ENCODE peak calls at places on chromosome 21, in ten cellular contexts. C is left ventricle myocardium inferior, F is colonic mucosa, B is right atrium auricular region, P is Panc1, U is transverse colon, L is hepatocyte, X is heart right ventricle, E is PC-9, J is heart left ventricle. A is an unnamed sample. For H3K4me1, the result is how much of the 10 kb centered on the place peaks cover.

GRCh38 chr21:16519012-16519411 is 789.2 kb downstream of the USP25 start:
- DNase-seq in J (no peak), F (no peak), B (no peak), U (no peak), X (no peak), L (no peak), C (no peak), E (no peak), P (no peak), A (no peak)

GRCh38 chr21:16587141-16587570 is 857.4 kb downstream of the USP25 start:
- DNase-seq in J (peak), E (peak), P (peak), C (peak), F (peak), X (peak), L (peak), B (no peak), U (peak), A (peak)

GRCh38 chr21:28193189-28193588 is 799.5 kb downstream of the LTN1 start:
- DNase-seq in P (no peak), L (no peak), B (no peak), F (no peak), C (no peak), E (no peak), X (no peak), U (no peak), J (no peak), A (peak)

GRCh38 chr21:33441489-33442477 is 38.0 kb downstream of the TMEM50B start:
- DNase-seq in U (peak), B (peak), J (no peak), L (peak), F (peak), P (no peak), C (peak), X (peak), E (peak), A (peak)

GRCh38 chr21:28632718-28633408 is 359.8 kb downstream of the LTN1 start:
- DNase-seq in F (no peak), U (no peak), E (peak), X (no peak), C (no peak), P (no peak), B (no peak), L (no peak), J (no peak), A (peak)

GRCh38 chr21:43302769-43303168 is 124.2 kb downstream of the SIK1 start:
- DNase-seq in X (no peak), J (peak), B (no peak), E (no peak), C (peak), L (no peak), P (no peak), U (no peak), F (no peak), A (no peak)

GRCh38 chr21:38817371-38818335 is 11.9 kb downstream of the ETS2 start:
- DNase-seq in F (no peak), C (no peak), E (no peak), J (no peak), B (no peak), L (no peak), U (peak), X (no peak), P (no peak), A (peak)

GRCh38 chr21:32301596-32301995 is 2.9 kb downstream of the MRAP start:
- DNase-seq in F (no peak), B (no peak), U (no peak), J (no peak), L (no peak), E (no peak), X (no peak), C (no peak), P (no peak), A (no peak)

GRCh38 chr21:34582506-34583150 is 32.3 kb downstream of the RCAN1 start:
- DNase-seq in X (peak), C (peak), U (no peak), P (no peak), E (no peak), J (no peak), L (peak), F (peak), B (no peak), A (peak)

GRCh38 chr21:33543505-33544129 is 779 bp downstream of the SON start:
- DNase-seq in J (peak), C (peak), B (no peak), E (no peak), L (no peak), X (peak), P (no peak), U (peak), F (peak), A (no peak)

DNA sequence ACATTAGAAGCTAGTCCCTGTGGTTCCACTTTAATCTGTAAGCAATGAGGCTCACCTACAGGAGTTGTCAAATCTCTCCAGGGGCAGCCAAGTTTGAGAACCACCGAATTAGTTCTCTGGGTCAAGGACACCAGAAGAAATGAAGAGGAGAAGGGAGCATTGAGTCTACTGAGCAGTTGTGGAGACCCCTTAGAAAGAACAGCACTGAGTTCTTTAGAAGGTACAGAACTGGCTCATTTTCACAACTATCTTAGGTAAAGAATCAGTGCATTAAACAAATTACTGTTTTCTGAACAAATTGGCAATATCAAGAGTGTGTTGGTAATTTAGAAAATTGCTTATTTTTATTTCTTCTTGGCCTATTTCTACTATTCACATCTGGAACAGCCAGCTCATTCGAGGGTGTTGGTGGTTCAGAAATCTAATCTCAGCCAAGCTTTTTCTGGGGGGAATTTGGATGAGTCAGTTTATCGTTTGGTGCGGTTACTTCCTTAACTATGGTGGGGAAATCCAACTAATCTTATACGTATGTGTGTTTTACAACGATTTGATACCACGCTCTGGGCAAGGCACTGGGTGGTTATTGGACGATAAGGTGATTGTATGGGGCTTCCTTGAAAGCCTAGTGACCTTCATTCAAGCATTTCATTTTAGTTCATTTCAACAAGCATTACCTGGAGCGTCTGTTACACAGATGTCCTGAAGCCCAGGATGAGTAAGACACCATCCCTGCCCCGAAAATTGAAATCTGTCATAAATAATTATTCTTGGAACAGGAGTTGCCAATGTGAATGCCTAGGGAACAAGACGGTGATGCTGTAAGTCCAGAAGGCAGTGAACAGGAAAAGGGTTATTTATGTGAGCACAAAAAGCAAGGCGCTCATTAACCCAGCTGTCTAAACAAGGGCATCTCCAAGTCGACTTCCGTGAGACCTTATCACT is 52.0 kb upstream of the TMPRSS2 start:
- DNase-seq in B (no peak), L (no peak), E (no peak), P (no peak), F (peak), J (no peak), U (no peak), X (no peak), C (no peak), A (peak)
- H3K27ac ChIP-seq in B (no peak), L (peak), E (no peak), P (peak), F (peak), J (no peak), U (peak), X (no peak), C (no peak), A (peak)

DNA sequence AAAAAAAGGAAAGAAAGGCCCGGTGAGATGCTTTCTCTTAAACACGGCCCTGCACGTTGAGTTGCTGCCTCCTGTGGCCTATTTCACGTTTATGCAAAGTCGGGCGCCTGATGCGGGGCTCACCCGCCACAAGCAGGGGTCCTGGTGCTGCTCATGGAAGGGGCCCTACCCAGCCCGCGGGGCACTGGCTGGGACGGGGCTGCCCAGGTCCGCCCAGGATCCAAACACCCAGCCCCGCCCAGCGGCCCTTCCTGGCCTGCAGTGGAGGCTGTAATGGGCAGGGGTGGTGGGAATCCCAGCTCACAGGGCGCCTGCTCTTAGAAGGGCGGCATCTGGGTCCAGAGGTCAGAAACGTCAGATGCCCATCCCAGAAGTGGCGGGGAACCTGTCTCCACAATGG is 1.6 kb downstream of the COL6A2 start:
- DNase-seq in P (no peak), X (peak), E (no peak), B (peak), U (peak), C (peak), J (peak), F (peak), L (peak), A (no peak)
- TF ChIP-seq CTCF in P (no peak), X (no peak), E (no peak), B (no peak), U (no peak), C (no peak), J (no peak), F (no peak), L (no peak), A (no peak)

GRCh38 chr21:37460196-37460595 is 93.6 kb downstream of the DYRK1A start:
- DNase-seq in P (no peak), B (no peak), J (no peak), X (no peak), E (no peak), L (no peak), C (no peak), U (no peak), F (no peak), A (no peak)
- H3K4me1 ChIP-seq in P (under half), B (half or more), J (under half), X (half or more), E (under half), L (half or more), C (half or more), U (half or more), F (under half), A (under half)

DNA sequence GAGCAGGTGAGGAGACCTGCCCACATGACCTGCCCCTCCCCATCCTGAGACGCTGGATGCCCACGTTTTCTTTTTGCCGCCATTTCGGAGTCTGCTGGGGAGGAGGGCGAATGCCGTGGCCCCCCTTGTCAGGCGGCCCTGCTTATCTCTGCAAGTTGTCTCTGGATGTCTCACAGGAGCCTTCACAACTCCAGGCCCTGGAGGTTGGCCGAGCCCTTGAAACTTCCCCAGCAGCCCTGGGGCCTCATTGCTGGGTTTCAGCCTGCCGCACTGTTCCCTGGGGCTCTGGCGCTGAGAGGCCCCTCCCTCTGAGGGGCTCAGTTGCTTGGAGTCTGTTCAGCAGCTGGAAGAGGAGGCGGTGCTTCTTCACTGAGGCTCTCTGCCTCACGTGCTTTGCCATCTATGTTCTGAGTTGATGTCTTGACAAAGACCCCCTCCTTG is 29.8 kb upstream of the ZBTB21 start:
- DNase-seq in F (no peak), E (no peak), P (no peak), B (no peak), X (no peak), C (peak), L (peak), J (no peak), U (no peak), A (no peak)
- H3K27ac ChIP-seq in F (peak), E (no peak), P (no peak), B (no peak), X (no peak), C (peak), L (peak), J (no peak), U (peak), A (peak)

DNA sequence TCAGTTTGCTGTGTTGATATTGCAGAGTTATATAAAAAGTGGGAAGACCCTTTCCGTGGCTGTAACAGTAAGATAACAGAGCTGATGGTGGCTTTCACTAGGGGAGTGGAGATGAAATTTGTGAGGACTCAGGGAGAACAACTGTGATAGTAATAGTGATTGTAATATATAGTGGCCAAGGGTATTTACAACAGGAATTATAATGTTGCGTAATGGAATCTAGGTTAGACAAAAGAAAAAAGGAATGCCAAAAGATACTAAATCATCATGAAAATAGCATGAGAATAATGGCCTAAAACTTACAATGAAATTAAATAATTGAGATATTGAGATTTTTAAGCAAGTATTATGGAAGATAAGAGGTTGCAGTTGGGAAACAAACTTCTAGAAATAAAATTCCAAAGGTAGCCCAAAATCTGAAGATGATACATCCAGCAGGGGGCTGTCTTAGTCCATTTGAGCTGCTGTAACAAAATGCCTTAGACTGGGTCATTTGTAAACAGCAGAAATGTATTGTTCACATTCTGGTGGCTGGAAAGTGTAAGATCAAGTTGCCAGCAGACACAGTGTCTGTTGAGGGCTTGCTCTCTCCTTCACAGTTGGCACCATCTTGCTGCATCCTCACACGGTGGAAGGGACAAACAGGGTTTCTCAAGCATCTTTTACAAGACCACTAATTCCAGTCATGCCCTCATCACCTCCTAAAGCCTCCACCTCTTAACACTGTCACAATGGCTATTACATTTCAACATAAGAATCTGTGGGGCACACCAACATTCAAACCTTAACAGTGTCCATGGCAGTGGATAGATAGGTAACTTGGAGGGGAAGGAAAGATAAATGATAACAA is 711.2 kb downstream of the MRPL39 start:
- DNase-seq in X (no peak), P (no peak), E (no peak), J (no peak), F (no peak), B (no peak), U (peak), C (no peak), L (peak), A (peak)
- TF ChIP-seq CTCF in X (peak), P (peak), E (no peak), J (peak), F (no peak), B (peak), U (peak), C (peak), L (peak), A (peak)

DNA sequence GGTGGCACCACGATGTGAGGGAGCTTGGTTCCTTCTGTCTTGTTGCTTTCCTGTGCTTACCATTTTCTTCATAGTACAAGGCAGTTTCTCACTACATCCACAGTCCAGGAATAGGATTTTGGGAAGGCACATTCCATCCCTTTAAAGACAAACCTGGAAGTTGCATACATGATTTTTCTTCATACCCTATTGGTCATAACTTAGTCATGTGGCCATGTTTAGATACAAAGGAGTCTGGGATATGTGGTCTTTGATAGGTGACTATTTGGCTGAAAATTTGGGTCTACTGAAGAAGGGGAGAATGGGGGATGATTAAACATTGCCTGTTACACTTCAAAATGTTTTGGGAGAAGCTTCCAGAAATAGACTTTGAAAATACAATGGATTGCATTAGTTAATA is 7.0 kb downstream of the DYRK1A start:
- DNase-seq in P (no peak), X (no peak), L (no peak), B (no peak), C (no peak), J (no peak), U (no peak), E (no peak), F (no peak), A (no peak)
- H3K4me1 ChIP-seq in P (half or more), X (half or more), L (under half), B (half or more), C (half or more), J (under half), U (half or more), E (half or more), F (under half), A (under half)

DNA sequence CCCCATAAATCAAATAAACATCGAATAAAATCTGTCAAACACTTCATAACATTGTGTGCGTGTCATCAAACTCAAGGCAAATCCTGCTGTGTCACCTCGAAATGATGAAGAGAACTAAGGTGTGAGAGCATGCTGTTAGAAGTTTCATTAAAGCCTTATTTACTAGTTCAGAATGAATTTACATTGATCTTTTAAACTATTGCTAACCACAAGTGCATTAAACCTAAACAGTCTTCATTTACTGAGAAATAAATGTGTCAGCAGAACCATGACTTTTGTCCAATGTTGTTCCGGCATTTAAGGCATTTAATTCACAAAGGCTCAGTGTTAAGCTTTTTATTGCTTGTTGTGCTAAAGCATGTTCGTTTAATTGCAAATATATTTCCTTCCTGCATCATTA is 474.4 kb downstream of the SETD4 start:
- DNase-seq in P (no peak), F (no peak), X (no peak), C (no peak), J (no peak), B (no peak), L (no peak), U (no peak), E (no peak), A (no peak)
- H3K27ac ChIP-seq in P (no peak), F (no peak), X (no peak), C (no peak), J (no peak), B (no peak), L (no peak), U (no peak), E (peak), A (no peak)

GRCh38 chr21:45150630-45151265 is 76.4 kb downstream of the ADARB1 start:
- DNase-seq in X (no peak), L (no peak), B (peak), P (no peak), U (no peak), C (no peak), J (no peak), E (no peak), F (peak), A (no peak)

GRCh38 chr21:45151484-45152115 is 77.2 kb downstream of the ADARB1 start:
- DNase-seq in B (peak), F (peak), X (no peak), L (no peak), U (no peak), P (no peak), C (no peak), E (no peak), J (no peak), A (no peak)

GRCh38 chr21:45154511-45155508 is 80.4 kb downstream of the ADARB1 start:
- DNase-seq in E (no peak), F (peak), C (no peak), P (no peak), B (peak), U (no peak), L (no peak), J (peak), X (no peak), A (no peak)

GRCh38 chr21:45153358-45154318 is 79.3 kb downstream of the ADARB1 start:
- DNase-seq in U (no peak), L (no peak), J (peak), E (no peak), X (no peak), F (peak), B (peak), C (no peak), P (no peak), A (no peak)

DNA sequence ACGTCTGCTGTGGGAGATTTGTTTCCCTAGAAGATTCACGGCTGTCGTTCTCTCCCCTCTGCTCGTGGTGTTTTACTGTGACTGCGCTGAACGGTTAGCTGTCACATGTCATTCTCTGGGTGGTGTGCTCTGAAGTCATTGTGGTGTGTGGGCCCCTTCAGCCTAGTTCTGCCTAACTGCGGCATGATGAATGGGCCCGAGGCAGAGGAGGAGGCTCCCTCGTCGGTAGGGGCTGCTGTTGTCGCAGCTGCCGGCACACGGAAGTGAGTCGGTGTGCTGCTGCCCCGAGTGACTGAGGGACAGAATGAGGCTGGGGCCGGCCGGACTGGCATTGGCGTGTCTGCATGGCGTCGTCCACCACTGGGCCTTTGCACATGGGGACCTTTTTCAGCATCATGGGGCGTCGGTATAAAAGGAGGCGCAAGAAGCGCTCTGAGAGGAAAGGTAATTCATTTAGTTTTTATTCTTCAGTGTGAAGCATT is 77.9 kb downstream of the ADARB1 start:
- DNase-seq in C (peak), X (no peak), P (no peak), J (peak), B (peak), F (peak), U (peak), E (no peak), L (peak), A (no peak)
- TF ChIP-seq CTCF in C (no peak), X (no peak), P (no peak), J (no peak), B (peak), F (no peak), U (no peak), E (no peak), L (peak), A (peak)

A was measured in foreskin keratinocyte.